ENCODE peak calls at places on chromosome 21, in six cellular contexts. Q is NCI-H1417, F is T-cell, C is astrocyte of the spinal cord, N is left colon, V is adipocyte. K is an unnamed sample.

GRCh38 chr21:38591138-38591537 is 92.9 kb upstream of the ERG start:
- DNase-seq in Q (no peak), F (no peak), C (no peak), N (no peak), V (no peak), K (no peak)

GRCh38 chr21:15289246-15289645 is 224.4 kb upstream of the NRIP1 start:
- DNase-seq in Q (no peak), F (no peak), C (no peak), N (no peak), V (no peak), K (no peak)

GRCh38 chr21:42793774-42794173 is 85.6 kb downstream of the WDR4 start:
- DNase-seq in Q (no peak), F (no peak), C (no peak), N (no peak), V (no peak), K (no peak)

GRCh38 chr21:16583567-16583966 is 853.8 kb downstream of the USP25 start:
- DNase-seq in Q (no peak), F (no peak), C (no peak), N (no peak), V (no peak), K (no peak)

GRCh38 chr21:45937721-45938452 is 43.7 kb upstream of the COL6A1 start:
- DNase-seq in Q (no peak), F (no peak), C (no peak), N (no peak), V (no peak), K (no peak)

GRCh38 chr21:37292946-37293345 is 25.8 kb upstream of the VPS26C start:
- DNase-seq in Q (no peak), F (no peak), C (no peak), N (no peak), V (peak; percentile 49), K (no peak)

GRCh38 chr21:35579520-35580293 is 480.6 kb downstream of the SETD4 start:
- DNase-seq in Q (no peak), F (no peak), C (no peak), N (no peak), V (no peak), K (no peak)

GRCh38 chr21:46515109-46515508 is 56.4 kb downstream of the DIP2A start:
- DNase-seq in Q (no peak), F (no peak), C (peak; percentile 29), N (no peak), V (no peak), K (peak; percentile 34)

GRCh38 chr21:27725916-27726315 is 759.0 kb upstream of the ADAMTS5 start:
- DNase-seq in Q (no peak), F (no peak), C (peak; percentile 4), N (no peak), V (no peak), K (no peak)

GRCh38 chr21:44763451-44764318 is 37.9 kb downstream of the UBE2G2 start:
- DNase-seq in Q (no peak), F (no peak), C (no peak), N (peak; percentile 26), V (no peak), K (no peak)

GRCh38 chr21:16597768-16598167 is 868.0 kb downstream of the USP25 start:
- DNase-seq in Q (no peak), F (no peak), C (no peak), N (no peak), V (no peak), K (no peak)

GRCh38 chr21:29258626-29259335 is 39.9 kb upstream of the BACH1 start:
- DNase-seq in Q (no peak), F (no peak), C (peak; percentile 80), N (no peak), V (peak; percentile 84), K (no peak)

GRCh38 chr21:44434568-44434925 is 20.8 kb upstream of the LRRC3 start:
- DNase-seq in Q (no peak), F (no peak), C (no peak), N (no peak), V (no peak), K (no peak)

K was measured in central memory CD4-positive, alpha-beta T cell.